ENCODE peak calls at places on chromosomes 5 and 9, in nine cellular contexts. B is A549, A is stomach, X is ovary, N is heart left ventricle, H is spleen, F is tibial nerve, Y is IMR-90, C is uterus. W is an unnamed sample.

GRCh38 chr5:138391859-138392386 is 39.4 kb downstream of the KDM3B start:
- DNase-seq in Y (no peak), N (peak), C (no peak), F (no peak), X (no peak), H (no peak), B (no peak), A (no peak), W (no peak)

GRCh38 chr5:65191554-65192126 is 290.1 kb downstream of the ADAMTS6 start:
- DNase-seq in Y (no peak), H (no peak), N (no peak), B (no peak), F (no peak), A (no peak), C (no peak), X (no peak), W (no peak)

GRCh38 chr9:134568116-134568515 is 73.5 kb upstream of the COL5A1 start:
- DNase-seq in Y (no peak), N (no peak), C (no peak), H (no peak), F (no peak), X (no peak), A (peak), B (no peak), W (peak)

GRCh38 chr9:21465859-21466518 is 16.1 kb downstream of the IFNE start:
- DNase-seq in N (no peak), H (no peak), Y (peak), F (no peak), X (no peak), B (peak), C (no peak), A (no peak), W (no peak)

GRCh38 chr5:175288048-175288621 is 155.8 kb downstream of the DRD1 start:
- DNase-seq in Y (peak), F (no peak), N (no peak), A (no peak), B (peak), C (no peak), X (no peak), H (no peak), W (no peak)

GRCh38 chr5:9765421-9765820 is 135.3 kb upstream of the TAS2R1 start:
- DNase-seq in Y (peak), C (no peak), A (no peak), H (no peak), N (no peak), F (no peak), B (no peak), X (no peak), W (no peak)

GRCh38 chr5:54701179-54701578 is 183.6 kb downstream of the SNX18 start:
- DNase-seq in C (peak), Y (peak), F (no peak), B (peak), A (no peak), X (peak), H (no peak), N (no peak), W (peak)

GRCh38 chr5:132260714-132261615 is 3.5 kb downstream of the PDLIM4 start:
- DNase-seq in N (peak), H (peak), Y (peak), C (peak), X (peak), B (no peak), A (peak), F (peak), W (no peak)

GRCh38 chr9:19769213-19769612 is 19.6 kb downstream of the SLC24A2 start:
- DNase-seq in B (no peak), A (no peak), F (no peak), N (no peak), Y (no peak), X (no peak), H (no peak), C (no peak), W (no peak)

GRCh38 chr5:180590543-180591248 is 603 bp downstream of the SCGB3A1 start:
- DNase-seq in X (no peak), N (no peak), A (no peak), B (no peak), H (peak), C (no peak), Y (no peak), F (no peak), W (no peak)

GRCh38 chr9:21030389-21031035 is 928 bp downstream of the HACD4 start:
- DNase-seq in N (no peak), Y (peak), C (no peak), H (no peak), B (peak), X (no peak), A (no peak), F (no peak), W (no peak)

GRCh38 chr5:108212775-108213346 is 169.0 kb downstream of the FBXL17 start:
- DNase-seq in Y (peak), C (no peak), B (peak), X (no peak), H (no peak), N (no peak), F (no peak), A (no peak), W (no peak)

GRCh38 chr9:115757461-115757860 is 396.1 kb upstream of the PAPPA start:
- DNase-seq in C (no peak), A (no peak), N (no peak), F (no peak), B (peak), Y (no peak), H (no peak), X (no peak), W (no peak)

GRCh38 chr5:135606431-135606830 is 27.6 kb upstream of the CXCL14 start:
- DNase-seq in X (no peak), N (no peak), H (no peak), A (no peak), Y (no peak), C (no peak), F (no peak), B (no peak), W (peak)

DNA sequence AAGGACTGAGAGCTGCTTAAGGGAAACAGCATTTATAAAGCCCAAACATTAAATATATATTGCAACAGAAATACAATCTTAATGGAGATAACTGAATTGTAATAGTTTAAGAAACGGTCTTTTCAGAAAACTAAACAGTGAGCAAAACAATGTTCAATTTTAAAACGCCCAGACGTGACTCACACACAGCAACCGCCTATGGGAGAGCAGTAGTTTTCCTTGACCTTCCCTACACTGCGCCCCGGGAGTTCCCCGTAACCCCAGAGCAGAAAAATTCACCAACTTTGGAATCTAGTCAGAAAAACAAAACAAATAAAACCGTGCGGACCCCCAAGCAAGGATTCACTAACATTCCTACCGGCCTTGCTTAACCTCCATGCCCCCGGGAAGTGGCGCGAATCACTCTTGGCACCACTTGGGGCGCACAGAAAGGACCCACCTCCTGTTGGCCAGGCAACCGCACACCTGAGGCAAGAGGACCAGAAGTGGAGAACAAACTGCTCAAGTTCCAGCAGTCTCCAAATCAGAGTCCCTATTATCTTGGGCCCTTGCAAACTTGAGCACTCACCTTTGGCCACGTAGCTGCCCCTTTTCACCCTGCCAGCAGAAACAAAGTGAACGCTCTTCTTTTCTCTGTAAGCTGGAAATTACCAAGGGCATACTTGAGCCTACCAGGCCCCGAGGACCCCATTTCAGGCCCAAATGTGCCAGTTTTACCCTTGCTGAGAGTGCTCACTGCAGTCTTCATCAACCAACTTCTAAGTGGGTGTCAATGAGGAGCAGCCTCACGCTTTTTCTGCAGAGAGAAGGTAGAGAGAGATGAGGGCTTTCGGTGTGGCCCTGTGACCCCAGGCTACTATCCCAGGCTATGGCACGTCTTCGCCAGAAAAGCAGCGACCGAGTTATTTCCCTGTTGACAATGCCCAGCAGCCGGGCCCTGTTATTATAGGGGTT is 189.7 kb downstream of the MEF2C start:
- DNase-seq in H (peak), X (no peak), Y (no peak), N (no peak), A (no peak), F (no peak), B (no peak), C (no peak), W (no peak)
- H3K27ac ChIP-seq in H (no peak), X (no peak), Y (no peak), N (no peak), A (no peak), F (no peak), B (no peak), C (no peak), W (no peak)

GRCh38 chr5:82275267-82275664 is 2.9 kb downstream of the RPS23 start:
- DNase-seq in B (no peak), H (no peak), N (no peak), A (no peak), C (no peak), F (no peak), X (no peak), Y (no peak), W (no peak)

GRCh38 chr5:82276800-82277612 is 1.1 kb downstream of the RPS23 start:
- DNase-seq in F (no peak), X (no peak), C (no peak), Y (no peak), A (no peak), B (no peak), N (no peak), H (no peak), W (no peak)

GRCh38 chr5:82278711-82279370 is 687 bp upstream of the RPS23 start:
- DNase-seq in N (no peak), X (no peak), Y (no peak), A (no peak), H (peak), B (no peak), C (no peak), F (no peak), W (no peak)

GRCh38 chr5:82277613-82277986 is 554 bp downstream of the RPS23 start:
- DNase-seq in N (no peak), H (no peak), B (no peak), C (no peak), Y (no peak), A (no peak), F (no peak), X (no peak), W (no peak)

GRCh38 chr5:82277987-82278710 is at the start of gene RPS23:
- DNase-seq in A (peak), X (peak), C (peak), N (peak), Y (peak), H (peak), B (peak), F (peak), W (peak)
- TF ChIP-seq POLR2A in A (no peak), X (no peak), C (peak), N (no peak), Y (peak), H (peak), B (peak), F (peak), W (peak)

GRCh38 chr9:95055851-95056551 is 261.5 kb downstream of the FANCC start:
- DNase-seq in C (no peak), B (no peak), N (no peak), F (no peak), H (no peak), Y (peak), A (no peak), X (no peak), W (no peak)
- H3K4me3 ChIP-seq in C (peak), B (peak), N (peak), F (peak), H (no peak), Y (peak), A (peak), X (peak), W (peak)

DNA sequence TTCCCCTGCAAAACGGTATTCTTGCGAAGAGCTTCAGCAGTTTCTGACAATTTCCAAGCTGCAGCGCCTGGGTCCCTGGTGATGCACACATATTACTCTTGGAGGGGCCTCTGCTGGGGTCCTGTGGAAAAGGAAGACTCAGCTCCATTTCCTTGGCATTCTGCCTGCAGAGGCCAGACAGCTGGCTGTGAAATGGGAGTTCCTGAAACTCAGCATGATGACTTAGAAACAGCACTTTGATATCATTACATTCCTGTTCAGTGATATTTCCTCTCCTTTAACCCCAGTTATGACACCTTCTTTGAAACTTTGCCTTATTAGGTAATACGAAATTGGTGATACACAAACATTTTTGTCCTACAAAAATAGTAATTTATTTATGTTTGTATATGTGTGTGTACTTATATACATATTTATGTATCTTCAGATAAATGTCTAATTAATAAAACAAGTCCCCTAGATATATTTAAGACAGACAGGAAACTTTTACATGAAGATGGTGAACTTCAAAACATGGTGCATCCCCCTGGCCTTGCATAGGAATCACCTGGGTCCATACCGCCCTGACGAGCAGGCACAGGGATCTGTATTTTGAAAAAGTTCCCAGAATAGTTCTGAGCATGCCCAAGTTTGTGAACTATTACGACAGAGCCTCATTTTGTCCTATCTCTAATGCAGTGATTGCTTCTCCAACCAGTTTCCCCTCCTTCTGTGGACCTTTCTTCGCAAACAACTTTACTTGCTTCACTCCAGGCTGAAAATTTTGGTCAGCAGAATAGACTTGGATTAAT is 98.3 kb downstream of the APBA1 start:
- DNase-seq in X (no peak), F (no peak), N (no peak), Y (peak), A (no peak), B (no peak), H (no peak), C (no peak), W (no peak)
- H3K27ac ChIP-seq in X (no peak), F (no peak), N (no peak), Y (no peak), A (no peak), B (no peak), H (no peak), C (no peak), W (no peak)

GRCh38 chr9:36470891-36471290 is 70.8 kb upstream of the RNF38 start:
- DNase-seq in C (peak), H (peak), N (peak), X (peak), A (peak), Y (peak), F (no peak), B (no peak), W (no peak)
- TF ChIP-seq POLR2A in C (no peak), H (no peak), N (no peak), X (no peak), A (no peak), Y (no peak), F (no peak), B (no peak), W (no peak)

GRCh38 chr9:37034320-37034937 is 361 bp upstream of the PAX5 start:
- DNase-seq in A (no peak), C (no peak), F (no peak), Y (no peak), H (peak), N (no peak), X (no peak), B (no peak), W (no peak)

GRCh38 chr9:37033753-37034319 is at the start of gene PAX5:
- DNase-seq in X (no peak), Y (no peak), C (no peak), N (no peak), A (no peak), H (peak), B (no peak), F (no peak), W (no peak)

GRCh38 chr9:37036237-37037136 is 2.4 kb upstream of the PAX5 start:
- DNase-seq in B (no peak), F (no peak), Y (peak), N (no peak), H (peak), X (peak), A (peak), C (no peak), W (no peak)

GRCh38 chr9:37035472-37036236 is 1.6 kb upstream of the PAX5 start:
- DNase-seq in Y (no peak), B (no peak), F (no peak), N (no peak), H (peak), A (no peak), C (no peak), X (no peak), W (no peak)

GRCh38 chr9:37034938-37035471 is 937 bp upstream of the PAX5 start:
- DNase-seq in C (no peak), B (no peak), H (peak), X (no peak), A (no peak), F (no peak), Y (no peak), N (no peak), W (no peak)
- H3K4me3 ChIP-seq in C (no peak), B (peak), H (no peak), X (no peak), A (no peak), F (peak), Y (no peak), N (no peak), W (peak)